ENCODE peak calls at places on chromosomes 16 and 17, in ten cellular contexts. One of them, this sample, is unnamed.

GRCh38 chr16:17194190-17194780 is 276.5 kb downstream of the XYLT1 start:
- DNase-seq in stimulated activated naive CD8-positive, alpha-beta T cell treated with anti-CD3 and anti-CD28 coated beads, Interleukin-15, Interleukin-2, amounts not matched to agents 100 U/mL and 50 U/mL, for 24 hours: peak
- DNase-seq in type B pancreatic cell: no peak
- DNase-seq in transverse colon: peak
- DNase-seq in NCI-H1105 treated with DMSO at 0.1 percent for 48 hours: peak
- DNase-seq in CD4-positive, CD25-positive, alpha-beta regulatory T cell: peak
- DNase-seq in activated T-cell treated with anti-CD3 and anti-CD28 coated beads for 4 hours: peak
- DNase-seq in NCI-H2171: no peak
- DNase-seq in LHCN-M2: no peak
- DNase-seq in activated CD4-positive, alpha-beta T cell treated with anti-CD3 and anti-CD28 coated beads for 24 hours: peak
- DNase-seq in this sample: peak

GRCh38 chr17:19404264-19404663 is 6.8 kb upstream of the RNF112 start:
- DNase-seq in stimulated activated naive CD8-positive, alpha-beta T cell treated with anti-CD3 and anti-CD28 coated beads, Interleukin-15, Interleukin-2, amounts not matched to agents 100 U/mL and 50 U/mL, for 24 hours: no peak
- DNase-seq in type B pancreatic cell: no peak
- DNase-seq in transverse colon: no peak
- DNase-seq in NCI-H1105 treated with DMSO at 0.1 percent for 48 hours: no peak
- DNase-seq in CD4-positive, CD25-positive, alpha-beta regulatory T cell: no peak
- DNase-seq in activated T-cell treated with anti-CD3 and anti-CD28 coated beads for 4 hours: no peak
- DNase-seq in NCI-H2171: no peak
- DNase-seq in LHCN-M2: no peak
- DNase-seq in activated CD4-positive, alpha-beta T cell treated with anti-CD3 and anti-CD28 coated beads for 24 hours: no peak
- DNase-seq in this sample: no peak

GRCh38 chr16:4327782-4328579 is 12.1 kb downstream of the GLIS2 start:
- DNase-seq in stimulated activated naive CD8-positive, alpha-beta T cell treated with anti-CD3 and anti-CD28 coated beads, Interleukin-15, Interleukin-2, amounts not matched to agents 100 U/mL and 50 U/mL, for 24 hours: peak
- DNase-seq in type B pancreatic cell: no peak
- DNase-seq in transverse colon: peak
- DNase-seq in NCI-H1105 treated with DMSO at 0.1 percent for 48 hours: no peak
- DNase-seq in CD4-positive, CD25-positive, alpha-beta regulatory T cell: no peak
- DNase-seq in activated T-cell treated with anti-CD3 and anti-CD28 coated beads for 4 hours: no peak
- DNase-seq in NCI-H2171: peak
- DNase-seq in LHCN-M2: no peak
- DNase-seq in activated CD4-positive, alpha-beta T cell treated with anti-CD3 and anti-CD28 coated beads for 24 hours: peak
- DNase-seq in this sample: peak

GRCh38 chr17:1060991-1061390 is 64.1 kb downstream of the TIMM22 start:
- DNase-seq in stimulated activated naive CD8-positive, alpha-beta T cell treated with anti-CD3 and anti-CD28 coated beads, Interleukin-15, Interleukin-2, amounts not matched to agents 100 U/mL and 50 U/mL, for 24 hours: peak
- DNase-seq in type B pancreatic cell: no peak
- DNase-seq in transverse colon: peak
- DNase-seq in NCI-H1105 treated with DMSO at 0.1 percent for 48 hours: no peak
- DNase-seq in CD4-positive, CD25-positive, alpha-beta regulatory T cell: no peak
- DNase-seq in activated T-cell treated with anti-CD3 and anti-CD28 coated beads for 4 hours: no peak
- DNase-seq in NCI-H2171: peak
- DNase-seq in LHCN-M2: peak
- DNase-seq in activated CD4-positive, alpha-beta T cell treated with anti-CD3 and anti-CD28 coated beads for 24 hours: no peak
- DNase-seq in this sample: peak

GRCh38 chr17:77958716-77959215 is 263 bp downstream of the TNRC6C start:
- DNase-seq in stimulated activated naive CD8-positive, alpha-beta T cell treated with anti-CD3 and anti-CD28 coated beads, Interleukin-15, Interleukin-2, amounts not matched to agents 100 U/mL and 50 U/mL, for 24 hours: no peak
- DNase-seq in type B pancreatic cell: no peak
- DNase-seq in transverse colon: no peak
- DNase-seq in NCI-H1105 treated with DMSO at 0.1 percent for 48 hours: no peak
- DNase-seq in CD4-positive, CD25-positive, alpha-beta regulatory T cell: no peak
- DNase-seq in activated T-cell treated with anti-CD3 and anti-CD28 coated beads for 4 hours: no peak
- DNase-seq in NCI-H2171: no peak
- DNase-seq in LHCN-M2: no peak
- DNase-seq in activated CD4-positive, alpha-beta T cell treated with anti-CD3 and anti-CD28 coated beads for 24 hours: no peak
- DNase-seq in this sample: no peak

GRCh38 chr17:72946696-72947095 is 145.8 kb downstream of the SLC39A11 start:
- DNase-seq in stimulated activated naive CD8-positive, alpha-beta T cell treated with anti-CD3 and anti-CD28 coated beads, Interleukin-15, Interleukin-2, amounts not matched to agents 100 U/mL and 50 U/mL, for 24 hours: no peak
- DNase-seq in type B pancreatic cell: no peak
- DNase-seq in transverse colon: no peak
- DNase-seq in NCI-H1105 treated with DMSO at 0.1 percent for 48 hours: no peak
- DNase-seq in CD4-positive, CD25-positive, alpha-beta regulatory T cell: no peak
- DNase-seq in activated T-cell treated with anti-CD3 and anti-CD28 coated beads for 4 hours: no peak
- DNase-seq in NCI-H2171: no peak
- DNase-seq in LHCN-M2: no peak
- DNase-seq in activated CD4-positive, alpha-beta T cell treated with anti-CD3 and anti-CD28 coated beads for 24 hours: no peak
- DNase-seq in this sample: no peak

GRCh38 chr17:29251969-29252866 is 5.6 kb downstream of the CRYBA1 start:
- DNase-seq in stimulated activated naive CD8-positive, alpha-beta T cell treated with anti-CD3 and anti-CD28 coated beads, Interleukin-15, Interleukin-2, amounts not matched to agents 100 U/mL and 50 U/mL, for 24 hours: no peak
- DNase-seq in type B pancreatic cell: no peak
- DNase-seq in transverse colon: no peak
- DNase-seq in NCI-H1105 treated with DMSO at 0.1 percent for 48 hours: peak
- DNase-seq in CD4-positive, CD25-positive, alpha-beta regulatory T cell: no peak
- DNase-seq in activated T-cell treated with anti-CD3 and anti-CD28 coated beads for 4 hours: no peak
- DNase-seq in NCI-H2171: peak
- DNase-seq in LHCN-M2: peak
- DNase-seq in activated CD4-positive, alpha-beta T cell treated with anti-CD3 and anti-CD28 coated beads for 24 hours: no peak
- DNase-seq in this sample: no peak

GRCh38 chr16:21167360-21167759 is 8.9 kb downstream of the LDAF1 start:
- DNase-seq in stimulated activated naive CD8-positive, alpha-beta T cell treated with anti-CD3 and anti-CD28 coated beads, Interleukin-15, Interleukin-2, amounts not matched to agents 100 U/mL and 50 U/mL, for 24 hours: no peak
- DNase-seq in type B pancreatic cell: no peak
- DNase-seq in transverse colon: no peak
- DNase-seq in NCI-H1105 treated with DMSO at 0.1 percent for 48 hours: no peak
- DNase-seq in CD4-positive, CD25-positive, alpha-beta regulatory T cell: no peak
- DNase-seq in activated T-cell treated with anti-CD3 and anti-CD28 coated beads for 4 hours: no peak
- DNase-seq in NCI-H2171: no peak
- DNase-seq in LHCN-M2: peak
- DNase-seq in activated CD4-positive, alpha-beta T cell treated with anti-CD3 and anti-CD28 coated beads for 24 hours: no peak
- DNase-seq in this sample: no peak

GRCh38 chr16:49620868-49621239 is 235.1 kb downstream of the ZNF423 start:
- DNase-seq in stimulated activated naive CD8-positive, alpha-beta T cell treated with anti-CD3 and anti-CD28 coated beads, Interleukin-15, Interleukin-2, amounts not matched to agents 100 U/mL and 50 U/mL, for 24 hours: no peak
- DNase-seq in type B pancreatic cell: no peak
- DNase-seq in transverse colon: no peak
- DNase-seq in NCI-H1105 treated with DMSO at 0.1 percent for 48 hours: no peak
- DNase-seq in CD4-positive, CD25-positive, alpha-beta regulatory T cell: no peak
- DNase-seq in activated T-cell treated with anti-CD3 and anti-CD28 coated beads for 4 hours: no peak
- DNase-seq in NCI-H2171: no peak
- DNase-seq in LHCN-M2: no peak
- DNase-seq in activated CD4-positive, alpha-beta T cell treated with anti-CD3 and anti-CD28 coated beads for 24 hours: no peak
- DNase-seq in this sample: no peak

GRCh38 chr17:65664296-65664695 is 102.8 kb upstream of the AXIN2 start:
- DNase-seq in stimulated activated naive CD8-positive, alpha-beta T cell treated with anti-CD3 and anti-CD28 coated beads, Interleukin-15, Interleukin-2, amounts not matched to agents 100 U/mL and 50 U/mL, for 24 hours: no peak
- DNase-seq in type B pancreatic cell: no peak
- DNase-seq in transverse colon: no peak
- DNase-seq in NCI-H1105 treated with DMSO at 0.1 percent for 48 hours: no peak
- DNase-seq in CD4-positive, CD25-positive, alpha-beta regulatory T cell: no peak
- DNase-seq in activated T-cell treated with anti-CD3 and anti-CD28 coated beads for 4 hours: no peak
- DNase-seq in NCI-H2171: no peak
- DNase-seq in LHCN-M2: no peak
- DNase-seq in activated CD4-positive, alpha-beta T cell treated with anti-CD3 and anti-CD28 coated beads for 24 hours: no peak
- DNase-seq in this sample: no peak

GRCh38 chr16:51359141-51359960 is 208.3 kb upstream of the SALL1 start:
- DNase-seq in stimulated activated naive CD8-positive, alpha-beta T cell treated with anti-CD3 and anti-CD28 coated beads, Interleukin-15, Interleukin-2, amounts not matched to agents 100 U/mL and 50 U/mL, for 24 hours: no peak
- DNase-seq in type B pancreatic cell: no peak
- DNase-seq in transverse colon: peak
- DNase-seq in NCI-H1105 treated with DMSO at 0.1 percent for 48 hours: no peak
- DNase-seq in CD4-positive, CD25-positive, alpha-beta regulatory T cell: no peak
- DNase-seq in activated T-cell treated with anti-CD3 and anti-CD28 coated beads for 4 hours: no peak
- DNase-seq in NCI-H2171: no peak
- DNase-seq in LHCN-M2: peak
- DNase-seq in activated CD4-positive, alpha-beta T cell treated with anti-CD3 and anti-CD28 coated beads for 24 hours: no peak
- DNase-seq in this sample: peak

GRCh38 chr17:3663102-3664011 is 5.0 kb downstream of the TAX1BP3 start:
- DNase-seq in stimulated activated naive CD8-positive, alpha-beta T cell treated with anti-CD3 and anti-CD28 coated beads, Interleukin-15, Interleukin-2, amounts not matched to agents 100 U/mL and 50 U/mL, for 24 hours: no peak
- DNase-seq in type B pancreatic cell: no peak
- DNase-seq in transverse colon: no peak
- DNase-seq in NCI-H1105 treated with DMSO at 0.1 percent for 48 hours: no peak
- DNase-seq in CD4-positive, CD25-positive, alpha-beta regulatory T cell: no peak
- DNase-seq in activated T-cell treated with anti-CD3 and anti-CD28 coated beads for 4 hours: no peak
- DNase-seq in NCI-H2171: no peak
- DNase-seq in LHCN-M2: no peak
- DNase-seq in activated CD4-positive, alpha-beta T cell treated with anti-CD3 and anti-CD28 coated beads for 24 hours: no peak
- DNase-seq in this sample: no peak

GRCh38 chr17:82204831-82205719 is 7.6 kb downstream of the CCDC57 start:
- DNase-seq in stimulated activated naive CD8-positive, alpha-beta T cell treated with anti-CD3 and anti-CD28 coated beads, Interleukin-15, Interleukin-2, amounts not matched to agents 100 U/mL and 50 U/mL, for 24 hours: peak
- DNase-seq in type B pancreatic cell: no peak
- DNase-seq in transverse colon: no peak
- DNase-seq in NCI-H1105 treated with DMSO at 0.1 percent for 48 hours: no peak
- DNase-seq in CD4-positive, CD25-positive, alpha-beta regulatory T cell: no peak
- DNase-seq in activated T-cell treated with anti-CD3 and anti-CD28 coated beads for 4 hours: no peak
- DNase-seq in NCI-H2171: peak
- DNase-seq in LHCN-M2: peak
- DNase-seq in activated CD4-positive, alpha-beta T cell treated with anti-CD3 and anti-CD28 coated beads for 24 hours: no peak
- DNase-seq in this sample: no peak

GRCh38 chr17:37815516-37815915 is 70.7 kb upstream of the HNF1B start:
- DNase-seq in stimulated activated naive CD8-positive, alpha-beta T cell treated with anti-CD3 and anti-CD28 coated beads, Interleukin-15, Interleukin-2, amounts not matched to agents 100 U/mL and 50 U/mL, for 24 hours: no peak
- DNase-seq in type B pancreatic cell: no peak
- DNase-seq in transverse colon: no peak
- DNase-seq in NCI-H1105 treated with DMSO at 0.1 percent for 48 hours: no peak
- DNase-seq in CD4-positive, CD25-positive, alpha-beta regulatory T cell: no peak
- DNase-seq in activated T-cell treated with anti-CD3 and anti-CD28 coated beads for 4 hours: no peak
- DNase-seq in NCI-H2171: no peak
- DNase-seq in LHCN-M2: no peak
- DNase-seq in activated CD4-positive, alpha-beta T cell treated with anti-CD3 and anti-CD28 coated beads for 24 hours: no peak
- DNase-seq in this sample: no peak

GRCh38 chr16:65782537-65783290 is 583.8 kb upstream of the CDH5 start:
- DNase-seq in stimulated activated naive CD8-positive, alpha-beta T cell treated with anti-CD3 and anti-CD28 coated beads, Interleukin-15, Interleukin-2, amounts not matched to agents 100 U/mL and 50 U/mL, for 24 hours: no peak
- DNase-seq in type B pancreatic cell: no peak
- DNase-seq in transverse colon: no peak
- DNase-seq in NCI-H1105 treated with DMSO at 0.1 percent for 48 hours: no peak
- DNase-seq in CD4-positive, CD25-positive, alpha-beta regulatory T cell: no peak
- DNase-seq in activated T-cell treated with anti-CD3 and anti-CD28 coated beads for 4 hours: no peak
- DNase-seq in NCI-H2171: no peak
- DNase-seq in LHCN-M2: peak
- DNase-seq in activated CD4-positive, alpha-beta T cell treated with anti-CD3 and anti-CD28 coated beads for 24 hours: no peak
- DNase-seq in this sample: peak